ENCODE peak calls at places on chromosomes 1 and 21, in ten cellular contexts. B is hepatocyte; N is CD4-positive, alpha-beta memory T cell; V is colonic mucosa; C is BE2C; J is ovary; M is neuronal stem cell; G is MM.1S; F is CD8-positive, alpha-beta T cell; L is AG04450. Q is an unnamed sample. For H3K27me3, the result is how much of the 10 kb centered on the place peaks cover.

GRCh38 chr1:87221008-87221407 is 107.7 kb upstream of the LMO4 start:
- DNase-seq in B (no peak), N (no peak), V (no peak), C (no peak), J (no peak), M (no peak), G (no peak), F (no peak), L (no peak), Q (no peak)

GRCh38 chr1:22712502-22713271 is 2.0 kb downstream of the EPHB2 start:
- DNase-seq in B (peak), N (no peak), V (no peak), C (no peak), J (peak), M (no peak), G (peak), F (no peak), L (no peak), Q (no peak)

GRCh38 chr1:47418681-47419272 is 2.7 kb downstream of the FOXE3 start:
- DNase-seq in B (no peak), N (no peak), V (no peak), C (no peak), J (no peak), M (no peak), G (no peak), F (no peak), L (no peak), Q (no peak)

GRCh38 chr1:10626011-10626731 is 151.4 kb downstream of the PEX14 start:
- DNase-seq in B (no peak), N (no peak), V (no peak), C (no peak), J (no peak), M (no peak), G (no peak), F (no peak), L (no peak), Q (no peak)

GRCh38 chr1:1861339-1861730 is 29.6 kb downstream of the GNB1 start:
- DNase-seq in B (no peak), N (no peak), V (no peak), C (no peak), J (no peak), M (no peak), G (no peak), F (no peak), L (no peak), Q (no peak)

GRCh38 chr1:192327997-192328396 is 11.2 kb downstream of the RGS21 start:
- DNase-seq in B (no peak), N (no peak), V (no peak), C (no peak), J (no peak), M (no peak), G (no peak), F (no peak), L (no peak), Q (no peak)

GRCh38 chr1:43274125-43274803 is 4.5 kb downstream of the TMEM125 start:
- DNase-seq in B (no peak), N (peak), V (no peak), C (no peak), J (no peak), M (no peak), G (peak), F (peak), L (no peak), Q (no peak)

GRCh38 chr1:25683731-25684130 is 67.1 kb downstream of the MAN1C1 start:
- DNase-seq in B (no peak), N (no peak), V (no peak), C (no peak), J (no peak), M (no peak), G (no peak), F (no peak), L (no peak), Q (no peak)

GRCh38 chr1:160704250-160704649 is 7.4 kb downstream of the CD48 start:
- DNase-seq in B (no peak), N (no peak), V (no peak), C (no peak), J (no peak), M (no peak), G (peak), F (no peak), L (no peak), Q (no peak)

GRCh38 chr1:56967900-56968832 is 2.4 kb upstream of the C8B start:
- DNase-seq in B (peak), N (no peak), V (peak), C (peak), J (no peak), M (peak), G (no peak), F (no peak), L (no peak), Q (no peak)

GRCh38 chr1:201648066-201648910 is 109.4 kb downstream of the NAV1 start:
- DNase-seq in B (peak), N (no peak), V (peak), C (peak), J (peak), M (peak), G (no peak), F (no peak), L (no peak), Q (no peak)

GRCh38 chr1:180150982-180151381 is 3.7 kb upstream of the QSOX1 start:
- DNase-seq in B (no peak), N (no peak), V (no peak), C (no peak), J (no peak), M (no peak), G (no peak), F (no peak), L (no peak), Q (no peak)

GRCh38 chr1:52037402-52037814 is 3.8 kb upstream of the KTI12 start:
- DNase-seq in B (peak), N (no peak), V (peak), C (no peak), J (no peak), M (no peak), G (no peak), F (no peak), L (no peak), Q (no peak)

GRCh38 chr1:81424056-81424455 is 376.7 kb upstream of the ADGRL2 start:
- DNase-seq in B (peak), N (no peak), V (no peak), C (no peak), J (no peak), M (no peak), G (no peak), F (no peak), L (no peak), Q (no peak)

GRCh38 chr21:41778974-41779600 is 12.2 kb upstream of the RIPK4 start:
- DNase-seq in B (no peak), N (no peak), V (peak), C (no peak), J (no peak), M (no peak), G (no peak), F (no peak), L (no peak), Q (no peak)
- H3K27me3 ChIP-seq in B (under half), N (half or more), V (under half), C (under half), J (under half), M (under half), G (half or more), F (under half), L (half or more), Q (under half)

GRCh38 chr1:18734461-18735368 is 104.1 kb downstream of the PAX7 start:
- DNase-seq in B (no peak), N (no peak), V (no peak), C (no peak), J (no peak), M (no peak), G (no peak), F (no peak), L (no peak), Q (no peak)
- H3K27me3 ChIP-seq in B (under half), N (under half), V (under half), C (under half), J (under half), M (under half), G (half or more), F (under half), L (under half), Q (under half)

GRCh38 chr1:156421062-156421938 is 52.3 kb downstream of the RHBG start:
- DNase-seq in B (peak), N (peak), V (peak), C (peak), J (peak), M (peak), G (peak), F (peak), L (no peak), Q (peak)

GRCh38 chr1:156422602-156423091 is 53.6 kb downstream of the RHBG start:
- DNase-seq in B (no peak), N (no peak), V (no peak), C (no peak), J (no peak), M (no peak), G (no peak), F (no peak), L (no peak), Q (no peak)

GRCh38 chr1:156426015-156426414 is 57.0 kb downstream of the RHBG start:
- DNase-seq in B (no peak), N (no peak), V (no peak), C (no peak), J (no peak), M (no peak), G (no peak), F (no peak), L (no peak), Q (no peak)

GRCh38 chr1:156421939-156422601 is 53.1 kb downstream of the RHBG start:
- DNase-seq in B (no peak), N (no peak), V (no peak), C (no peak), J (no peak), M (no peak), G (no peak), F (no peak), L (no peak), Q (no peak)

GRCh38 chr1:156423422-156424352 is 54.7 kb downstream of the RHBG start:
- DNase-seq in B (no peak), N (no peak), V (no peak), C (no peak), J (no peak), M (no peak), G (no peak), F (no peak), L (no peak), Q (no peak)
- H3K27me3 ChIP-seq in B (half or more), N (half or more), V (half or more), C (under half), J (under half), M (half or more), G (half or more), F (under half), L (half or more), Q (under half)

DNA sequence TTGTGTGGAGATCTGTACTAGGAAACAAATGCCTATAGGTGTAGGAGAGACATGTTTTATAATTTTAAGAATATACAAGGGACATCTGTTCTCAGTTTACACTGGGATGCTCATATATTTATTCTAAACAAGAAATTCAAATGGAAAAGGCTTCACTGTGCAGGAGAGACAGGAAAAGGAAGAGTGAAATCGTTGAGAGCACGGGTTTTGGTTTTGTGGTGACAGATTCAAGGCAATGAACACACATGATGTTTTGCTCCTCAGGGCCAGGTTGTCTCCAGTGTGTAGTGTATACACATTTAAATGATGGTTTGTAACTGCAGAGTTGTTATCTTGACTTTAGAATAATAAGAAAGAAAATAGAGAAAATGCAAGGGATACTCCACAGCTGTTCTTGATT is 73.7 kb downstream of the S1PR1 start:
- DNase-seq in B (no peak), N (no peak), V (no peak), C (no peak), J (no peak), M (no peak), G (no peak), F (no peak), L (no peak), Q (no peak)
- H3K27me3 ChIP-seq in B (under half), N (under half), V (under half), C (under half), J (under half), M (under half), G (under half), F (under half), L (under half), Q (under half)

DNA sequence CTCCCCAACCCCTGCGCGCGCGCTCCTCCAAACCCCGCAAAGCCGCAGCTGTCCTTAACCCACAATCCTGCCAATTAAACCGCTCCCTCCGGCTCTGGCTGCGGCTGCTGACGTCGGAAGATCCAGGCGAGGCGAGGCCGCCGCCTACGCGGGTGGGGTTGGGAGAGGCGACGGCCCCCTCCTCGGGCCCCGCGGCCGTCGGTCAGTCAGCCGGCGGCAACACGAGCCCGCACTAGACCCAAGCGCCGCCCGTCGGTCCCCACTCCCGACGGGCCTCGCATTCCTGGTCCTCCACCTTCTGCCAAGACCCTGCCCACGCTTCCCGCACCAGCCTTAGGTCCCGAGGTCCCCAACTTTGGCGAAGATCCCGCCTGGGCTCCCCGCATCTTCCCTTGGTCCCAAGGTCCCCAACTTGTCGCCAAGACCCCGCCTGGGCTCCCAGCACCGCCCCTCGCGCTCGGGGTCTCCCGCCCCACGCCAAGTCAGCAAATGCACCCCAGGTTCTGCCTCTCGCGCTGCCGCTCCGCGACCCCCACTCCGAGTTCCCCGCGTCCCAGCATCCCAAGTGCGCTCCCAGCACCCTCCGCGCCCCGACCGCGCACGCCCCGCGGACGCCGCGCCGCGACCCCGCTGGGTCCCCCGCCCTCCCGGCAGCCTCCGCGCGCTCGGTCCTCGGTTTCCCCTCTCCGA is 75.5 kb downstream of the VWA5B1 start:
- DNase-seq in B (peak), N (no peak), V (peak), C (no peak), J (no peak), M (no peak), G (no peak), F (no peak), L (no peak), Q (no peak)
- H3K27me3 ChIP-seq in B (half or more), N (under half), V (under half), C (under half), J (under half), M (under half), G (half or more), F (under half), L (half or more), Q (under half)

DNA sequence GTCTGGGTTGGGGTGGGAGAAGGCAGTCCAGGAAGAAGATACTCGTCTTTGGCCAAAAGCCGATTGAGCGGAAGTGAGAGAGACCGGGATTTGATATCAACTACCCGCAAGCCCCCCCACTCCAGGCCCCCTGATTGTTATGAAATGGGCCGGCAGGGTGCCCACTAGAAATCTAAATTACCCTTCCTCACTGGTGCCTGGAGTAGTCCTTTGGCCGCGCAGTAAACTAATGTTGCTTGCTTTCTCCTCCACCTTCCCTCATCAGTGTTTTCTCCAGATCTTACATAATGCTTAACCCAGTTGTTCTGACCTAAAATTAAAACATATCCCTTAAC is 119.2 kb upstream of the BARHL2 start:
- DNase-seq in B (no peak), N (no peak), V (no peak), C (no peak), J (peak), M (no peak), G (no peak), F (no peak), L (no peak), Q (no peak)
- H3K27me3 ChIP-seq in B (half or more), N (half or more), V (under half), C (under half), J (under half), M (half or more), G (under half), F (half or more), L (half or more), Q (half or more)

DNA sequence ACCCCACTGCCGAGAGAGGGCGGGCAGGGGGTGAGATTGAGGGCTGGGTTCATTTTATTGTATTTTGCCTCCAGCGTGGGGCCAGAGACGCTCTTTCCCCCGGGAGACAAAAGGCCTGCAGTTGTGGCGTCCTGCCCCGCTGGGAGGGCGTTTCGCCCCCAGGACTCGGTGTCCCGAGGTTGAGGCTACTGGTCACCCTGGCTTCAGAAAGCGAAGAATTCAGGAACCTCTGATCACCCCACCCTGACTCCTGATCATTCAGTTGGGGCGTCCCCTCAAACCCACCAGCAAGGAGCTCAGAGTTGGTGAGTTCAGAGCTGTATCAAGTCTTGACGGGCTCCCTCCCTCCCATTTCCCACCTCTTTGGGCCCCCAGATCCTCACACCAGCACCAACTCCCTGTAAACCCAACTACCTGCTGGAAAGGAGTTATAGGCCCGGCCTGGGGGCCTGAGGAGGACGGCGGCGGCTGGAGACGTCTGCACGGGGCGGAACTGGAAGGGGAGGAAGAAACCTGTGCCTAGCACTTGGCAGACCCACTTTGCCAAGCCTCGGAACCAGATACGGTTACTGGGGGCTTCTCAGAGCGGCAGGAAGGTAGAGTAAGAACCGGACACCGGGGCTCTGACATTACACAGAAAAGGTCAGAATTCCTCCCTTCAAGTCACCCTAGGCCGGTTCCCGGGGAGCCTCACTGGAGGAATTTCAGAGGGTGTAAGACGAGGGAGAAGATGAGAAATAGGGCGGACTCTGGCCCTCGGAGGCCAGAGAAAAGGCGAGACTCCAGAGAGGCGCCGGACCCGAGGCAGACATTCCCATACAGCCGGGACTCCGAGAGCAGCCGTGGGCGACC is 761 bp upstream of the PAX7 start:
- DNase-seq in B (no peak), N (no peak), V (no peak), C (no peak), J (no peak), M (no peak), G (no peak), F (no peak), L (no peak), Q (no peak)
- H3K27me3 ChIP-seq in B (half or more), N (under half), V (half or more), C (half or more), J (under half), M (half or more), G (half or more), F (under half), L (half or more), Q (under half)

GRCh38 chr1:101915597-101915996 is 81.1 kb downstream of the OLFM3 start:
- DNase-seq in B (no peak), N (no peak), V (no peak), C (no peak), J (no peak), M (no peak), G (no peak), F (no peak), L (no peak), Q (no peak)
- H3K27me3 ChIP-seq in B (under half), N (under half), V (under half), C (under half), J (under half), M (under half), G (under half), F (under half), L (under half), Q (under half)

DNA sequence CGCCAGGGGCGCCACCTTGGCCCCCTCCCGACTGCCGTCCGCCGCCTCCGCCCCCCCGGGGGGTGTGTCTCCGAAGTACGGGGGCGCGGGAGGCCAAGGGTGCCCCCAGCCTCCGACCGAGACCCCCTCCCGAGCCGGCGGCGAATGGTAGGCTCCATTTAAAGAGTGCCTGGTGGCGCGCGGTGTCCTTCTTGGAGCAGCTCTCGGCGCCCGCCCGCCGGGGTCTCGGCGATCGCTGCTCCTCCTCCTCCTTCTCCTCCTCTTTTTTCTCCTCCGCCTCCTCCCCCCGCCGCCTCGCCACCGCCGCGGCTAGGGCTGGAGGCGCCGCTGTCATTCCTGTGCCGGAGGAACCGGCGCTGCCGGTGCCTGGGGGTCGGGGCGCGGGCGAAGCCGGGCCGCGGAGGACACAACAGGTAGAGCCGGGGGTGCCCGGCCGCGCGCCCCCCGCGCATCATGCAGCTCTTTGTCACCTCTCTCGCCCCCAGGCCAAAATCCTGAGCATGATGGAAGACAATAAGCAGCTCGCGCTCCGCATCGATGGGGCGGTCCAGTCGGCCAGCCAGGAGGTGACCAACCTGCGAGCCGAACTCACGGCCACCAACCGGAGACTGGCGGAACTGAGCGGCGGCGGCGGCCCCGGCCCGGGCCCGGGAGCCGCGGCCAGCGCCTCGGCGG is at the start of gene KAZN:
- DNase-seq in B (peak), N (no peak), V (peak), C (peak), J (peak), M (peak), G (no peak), F (no peak), L (no peak), Q (no peak)
- H3K27me3 ChIP-seq in B (under half), N (under half), V (under half), C (under half), J (under half), M (under half), G (under half), F (under half), L (under half), Q (under half)

Q was measured in effector memory CD4-positive, alpha-beta T cell.